ENCODE peak calls at places on chromosomes 11 and 22, in eight cellular contexts. S, N, P, L, O, A, G and M are unnamed samples. For H3K4me1, the result is how much of the 10 kb centered on the place peaks cover.

GRCh38 chr11:86620796-86621575 is 51.4 kb downstream of the ME3 start:
- DNase-seq in S (no peak), N (no peak), P (no peak), L (no peak), O (no peak), A (no peak), G (no peak), M (no peak)

GRCh38 chr11:114197799-114198500 is 98.2 kb upstream of the NNMT start:
- DNase-seq in S (no peak), N (peak), P (no peak), L (peak), O (peak), A (peak), G (peak), M (peak)

GRCh38 chr11:44263711-44264110 is 46.2 kb downstream of the ALX4 start:
- DNase-seq in S (no peak), N (no peak), P (no peak), L (no peak), O (no peak), A (no peak), G (no peak), M (no peak)

GRCh38 chr11:83648610-83649467 is 362.7 kb upstream of the CCDC90B start:
- DNase-seq in S (no peak), N (peak), P (no peak), L (no peak), O (no peak), A (no peak), G (no peak), M (no peak)

GRCh38 chr11:68297052-68297378 is 15.4 kb upstream of the LRP5 start:
- DNase-seq in S (no peak), N (no peak), P (no peak), L (no peak), O (no peak), A (no peak), G (no peak), M (no peak)

GRCh38 chr11:75185866-75186265 is 35.0 kb downstream of the SLCO2B1 start:
- DNase-seq in S (no peak), N (no peak), P (no peak), L (no peak), O (no peak), A (no peak), G (no peak), M (no peak)

GRCh38 chr11:78392854-78393253 is 24.8 kb downstream of the GAB2 start:
- DNase-seq in S (no peak), N (no peak), P (no peak), L (no peak), O (no peak), A (no peak), G (no peak), M (no peak)

GRCh38 chr11:56977324-56977723 is 11.4 kb upstream of the OR5AK2 start:
- DNase-seq in S (no peak), N (peak), P (no peak), L (no peak), O (no peak), A (no peak), G (no peak), M (no peak)

GRCh38 chr11:13603661-13604060 is 64.8 kb upstream of the FAR1 start:
- DNase-seq in S (no peak), N (no peak), P (no peak), L (no peak), O (no peak), A (no peak), G (no peak), M (no peak)

GRCh38 chr11:65546217-65546958 is 11.8 kb downstream of the LTBP3 start:
- DNase-seq in S (no peak), N (peak), P (peak), L (peak), O (peak), A (peak), G (peak), M (no peak)

GRCh38 chr11:31325162-31325561 is 44.4 kb downstream of the DCDC1 start:
- DNase-seq in S (peak), N (no peak), P (no peak), L (no peak), O (no peak), A (no peak), G (no peak), M (peak)

GRCh38 chr22:35480143-35480542 is 60.5 kb upstream of the RASD2 start:
- DNase-seq in S (no peak), N (no peak), P (no peak), L (peak), O (peak), A (peak), G (peak), M (peak)

DNA sequence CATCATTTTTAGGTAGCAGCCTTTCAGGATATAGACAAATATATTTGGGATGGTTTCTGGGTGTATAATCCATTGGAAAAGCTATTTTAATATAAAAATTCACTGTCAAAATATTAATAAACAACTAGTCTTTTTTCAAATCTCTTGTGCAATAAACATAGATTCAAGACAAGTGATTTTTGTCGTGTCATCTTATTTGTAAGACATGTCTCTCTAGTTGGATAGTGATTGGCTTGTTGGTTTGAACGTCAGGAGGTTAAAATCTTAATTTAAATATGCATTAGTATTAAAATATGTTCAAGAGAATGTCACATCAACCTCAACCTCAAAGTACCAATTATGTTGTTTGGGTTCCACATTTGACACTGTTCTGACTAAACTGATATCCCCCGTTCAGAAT is 287.7 kb downstream of the CASP12 start:
- DNase-seq in S (no peak), N (no peak), P (no peak), L (no peak), O (no peak), A (no peak), G (no peak), M (no peak)
- TF ChIP-seq CTCF in S (no peak), N (no peak), P (no peak), L (no peak), O (no peak), A (no peak), G (no peak), M (no peak)

DNA sequence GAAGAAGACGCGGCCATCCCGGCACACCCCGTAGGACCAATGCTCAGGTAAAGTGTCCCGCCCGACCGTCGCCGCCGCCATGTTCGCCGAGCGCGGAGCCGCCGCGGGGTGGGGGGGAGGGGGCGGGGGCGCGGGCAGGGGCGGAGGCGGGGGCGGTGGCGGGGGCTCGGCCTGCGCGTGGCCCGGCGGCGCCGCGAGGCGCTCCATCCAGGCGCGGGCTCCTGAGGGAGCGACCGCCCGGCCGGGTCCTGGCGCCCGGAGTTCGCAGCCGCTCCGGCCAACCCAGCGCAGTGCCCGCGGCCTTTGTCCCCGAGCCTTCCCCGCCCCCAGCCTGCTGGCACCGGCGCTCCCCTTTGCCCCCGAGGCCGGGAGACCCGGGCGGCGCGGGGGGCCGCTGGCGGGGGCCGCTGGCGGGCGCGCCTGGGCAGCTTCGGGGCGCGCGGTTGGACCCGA is at the start of gene PLEKHA7:
- DNase-seq in S (peak), N (peak), P (no peak), L (peak), O (no peak), A (peak), G (peak), M (no peak)
- H3K4me3 ChIP-seq in S (peak), N (peak), P (peak), L (peak), O (peak), A (peak), G (peak), M (peak)

DNA sequence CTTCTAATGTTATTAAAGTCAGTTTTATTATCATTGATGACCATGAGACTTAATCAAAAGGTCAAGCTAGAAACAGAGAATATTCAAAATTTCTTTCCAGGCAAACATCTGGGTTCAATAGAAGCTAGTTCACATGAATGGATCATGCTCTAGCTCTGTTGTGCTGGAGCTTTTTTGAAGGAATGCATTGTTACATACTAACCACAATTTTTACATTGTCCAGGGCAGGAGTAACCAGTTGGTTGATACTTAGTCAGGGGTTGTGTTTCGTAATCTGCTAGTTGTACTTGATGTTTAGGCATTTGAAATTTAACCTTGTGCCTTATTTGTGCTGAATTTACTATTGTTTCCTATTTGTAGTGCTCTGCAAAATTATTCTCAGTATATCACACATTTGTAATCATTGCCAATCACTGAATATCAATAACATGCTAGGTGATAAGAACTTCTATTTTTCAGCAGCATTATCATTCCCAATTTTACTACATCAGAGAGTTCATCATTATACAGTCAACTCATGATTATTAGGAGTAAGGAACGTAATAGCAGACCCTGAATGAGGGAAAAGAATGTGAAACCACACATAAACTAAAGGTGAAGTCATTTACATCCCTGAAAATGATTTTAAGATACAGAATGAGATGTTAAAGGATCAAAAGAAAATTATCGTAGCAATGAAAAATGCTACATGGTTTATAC is 23.2 kb downstream of the NF2 start:
- DNase-seq in S (peak), N (no peak), P (no peak), L (no peak), O (no peak), A (no peak), G (no peak), M (no peak)
- H3K4me1 ChIP-seq in S (half or more), N (under half), P (under half), L (under half), O (half or more), A (under half), G (under half), M (under half)

GRCh38 chr11:77193167-77193566 is 65.1 kb downstream of the MYO7A start:
- DNase-seq in S (no peak), N (no peak), P (no peak), L (no peak), O (no peak), A (no peak), G (no peak), M (no peak)

GRCh38 chr11:77193915-77194830 is 66.1 kb downstream of the MYO7A start:
- DNase-seq in S (no peak), N (no peak), P (no peak), L (no peak), O (no peak), A (peak), G (no peak), M (no peak)

GRCh38 chr11:77190331-77191075 is 62.5 kb downstream of the MYO7A start:
- DNase-seq in S (no peak), N (no peak), P (no peak), L (no peak), O (no peak), A (peak), G (no peak), M (no peak)

GRCh38 chr11:77191429-77191822 is 63.4 kb downstream of the MYO7A start:
- DNase-seq in S (peak), N (no peak), P (no peak), L (no peak), O (no peak), A (peak), G (no peak), M (no peak)

GRCh38 chr11:77191823-77192495 is 63.9 kb downstream of the MYO7A start:
- DNase-seq in S (peak), N (peak), P (no peak), L (peak), O (no peak), A (peak), G (peak), M (no peak)
- TF ChIP-seq CTCF in S (peak), N (peak), P (peak), L (peak), O (peak), A (peak), G (peak), M (no peak)

DNA sequence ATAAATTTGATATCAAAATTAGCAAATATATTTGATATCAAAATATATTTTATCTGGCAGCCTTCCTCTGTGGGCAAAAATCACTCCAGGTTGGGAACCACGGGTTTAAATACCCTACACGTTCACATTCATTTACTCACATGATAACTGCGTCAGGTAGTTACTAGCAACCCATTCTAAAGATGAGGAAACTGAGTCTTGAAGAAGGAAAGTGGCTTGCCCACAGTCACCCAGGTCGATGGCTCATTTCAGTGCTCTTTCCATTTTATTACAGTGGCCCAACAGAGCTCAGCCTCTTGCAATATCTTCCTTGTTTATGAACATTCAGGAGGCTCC is 19.2 kb upstream of the CDON start:
- DNase-seq in S (no peak), N (no peak), P (no peak), L (no peak), O (no peak), A (no peak), G (no peak), M (no peak)
- H3K4me3 ChIP-seq in S (no peak), N (no peak), P (no peak), L (no peak), O (no peak), A (no peak), G (no peak), M (no peak)

DNA sequence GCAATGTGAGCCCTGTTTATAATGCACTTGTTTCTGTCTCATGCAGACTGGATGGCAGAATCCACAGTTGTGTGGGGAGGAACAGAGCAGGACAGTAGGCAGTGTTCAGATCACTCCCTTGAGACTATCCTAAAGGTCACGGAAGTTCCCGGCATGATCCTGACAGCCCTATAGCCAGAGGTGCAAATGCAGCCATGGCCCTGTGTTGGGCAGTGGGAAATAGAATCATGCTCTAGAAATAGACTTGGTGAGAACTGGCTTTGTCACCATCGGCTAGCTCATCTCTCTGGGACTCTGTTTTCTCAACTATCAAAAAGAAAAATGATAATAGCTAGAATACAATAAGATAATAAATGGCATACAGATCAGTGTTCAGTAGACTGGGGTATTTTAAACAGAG is 123.2 kb downstream of the FEZ1 start:
- DNase-seq in S (no peak), N (no peak), P (no peak), L (no peak), O (no peak), A (no peak), G (no peak), M (peak)
- H3K4me1 ChIP-seq in S (under half), N (under half), P (under half), L (under half), O (half or more), A (under half), G (under half), M (half or more)

GRCh38 chr11:93220078-93220477 is 22.3 kb upstream of the SLC36A4 start:
- DNase-seq in S (no peak), N (no peak), P (no peak), L (no peak), O (no peak), A (no peak), G (no peak), M (no peak)

GRCh38 chr11:93221539-93221938 is 23.7 kb upstream of the SLC36A4 start:
- DNase-seq in S (no peak), N (peak), P (no peak), L (no peak), O (no peak), A (no peak), G (peak), M (no peak)

GRCh38 chr11:93229876-93230275 is 32.1 kb upstream of the SLC36A4 start:
- DNase-seq in S (no peak), N (no peak), P (no peak), L (no peak), O (no peak), A (no peak), G (no peak), M (no peak)

DNA sequence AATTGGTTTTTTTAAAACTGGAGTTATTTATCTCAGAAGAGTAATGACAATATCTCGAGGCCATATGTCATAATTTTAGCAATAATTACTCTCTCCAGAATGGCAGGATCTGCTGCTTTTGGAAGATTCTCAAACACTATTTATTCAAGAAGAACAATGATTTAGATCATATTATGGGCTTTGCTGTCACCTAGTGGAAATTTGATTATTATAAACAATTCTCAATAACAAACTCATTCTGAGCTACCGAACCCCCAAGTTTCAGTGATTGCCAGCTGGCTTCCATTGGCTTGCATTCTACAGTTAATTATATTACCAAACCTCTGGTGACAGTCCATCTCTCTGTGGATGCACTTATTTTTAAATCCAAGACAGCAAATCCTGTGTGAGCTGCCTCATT is 27.9 kb upstream of the SLC36A4 start:
- DNase-seq in S (no peak), N (no peak), P (no peak), L (no peak), O (no peak), A (no peak), G (no peak), M (no peak)
- TF ChIP-seq CTCF in S (peak), N (peak), P (peak), L (peak), O (peak), A (no peak), G (peak), M (peak)

DNA sequence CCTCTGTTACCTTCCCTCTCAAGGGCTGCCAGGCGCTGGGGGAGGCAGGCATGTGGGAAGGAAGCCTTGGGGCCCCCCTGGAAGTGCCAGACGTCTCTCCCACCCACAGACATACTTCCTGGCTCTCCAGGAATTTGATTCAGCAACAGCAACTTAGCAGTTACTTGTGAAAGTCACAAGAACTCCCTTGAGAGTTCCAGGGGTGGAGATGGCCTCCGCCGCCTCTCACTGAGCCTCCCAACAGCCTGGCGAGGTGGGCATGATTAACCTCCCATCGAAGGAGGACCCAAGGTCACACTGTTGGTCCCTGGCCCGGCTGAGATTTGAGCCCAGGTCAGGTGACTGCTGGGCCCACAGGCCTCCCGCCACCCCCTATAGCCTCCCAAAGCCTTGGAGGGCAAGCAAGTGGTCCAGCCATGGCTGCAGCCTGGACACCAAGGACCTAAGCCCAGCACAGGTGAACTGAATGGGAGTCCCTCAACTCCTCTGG is 14.0 kb upstream of the TSKU start:
- DNase-seq in S (no peak), N (no peak), P (no peak), L (no peak), O (no peak), A (no peak), G (no peak), M (no peak)
- H3K4me3 ChIP-seq in S (peak), N (no peak), P (no peak), L (no peak), O (no peak), A (no peak), G (no peak), M (no peak)

GRCh38 chr11:67286621-67287333 is 2.3 kb upstream of the ANKRD13D start:
- DNase-seq in S (no peak), N (no peak), P (no peak), L (no peak), O (peak), A (peak), G (no peak), M (no peak)
- H3K4me1 ChIP-seq in S (under half), N (under half), P (under half), L (under half), O (half or more), A (under half), G (under half), M (under half)

DNA sequence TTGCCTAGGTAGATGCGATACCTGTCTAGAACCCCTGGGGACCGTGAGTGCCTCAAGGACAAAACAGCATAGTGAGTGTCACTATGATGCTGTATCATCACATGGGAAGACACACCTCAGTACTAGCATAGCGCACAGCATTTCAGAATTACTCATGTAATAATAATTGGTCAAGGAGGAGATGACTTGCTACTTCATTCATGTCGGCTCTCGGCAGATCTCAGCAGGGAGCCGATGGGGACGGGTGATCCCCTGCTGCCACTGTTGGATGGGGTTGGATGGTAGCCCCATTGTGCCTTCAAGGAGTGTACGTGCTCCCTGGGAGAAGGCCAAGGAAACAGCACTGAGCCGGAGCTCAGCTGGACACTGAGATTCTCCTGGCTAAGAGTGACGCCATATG is 186.9 kb downstream of the EFCAB6 start:
- DNase-seq in S (no peak), N (no peak), P (no peak), L (no peak), O (no peak), A (no peak), G (no peak), M (no peak)
- TF ChIP-seq CTCF in S (no peak), N (no peak), P (no peak), L (no peak), O (no peak), A (no peak), G (no peak), M (no peak)